ENCODE peak calls at places on chromosomes 7 and 10, in nine cellular contexts. One of them, this sample, is unnamed.

GRCh38 chr10:125689955-125690569 is 7.1 kb upstream of the TEX36 start:
- DNase-seq in astrocyte of the spinal cord: no peak
- DNase-seq in fibroblast of pulmonary artery: no peak
- DNase-seq in cardiac muscle cell: no peak
- DNase-seq in lung: no peak
- DNase-seq in fibroblast of lung: no peak
- DNase-seq in BE2C: no peak
- DNase-seq in epithelial cell of esophagus: no peak
- DNase-seq in A549: no peak
- DNase-seq in this sample: no peak

GRCh38 chr10:126935263-126935946 is 30.2 kb downstream of the DOCK1 start:
- DNase-seq in fibroblast of pulmonary artery: peak
- DNase-seq in fibroblast of lung: no peak
- DNase-seq in epithelial cell of esophagus: peak
- DNase-seq in lung: no peak
- DNase-seq in astrocyte of the spinal cord: peak
- DNase-seq in cardiac muscle cell: peak
- DNase-seq in A549: no peak
- DNase-seq in BE2C: peak
- DNase-seq in this sample: no peak

GRCh38 chr10:124301736-124302135 is 117.0 kb downstream of the OAT start:
- DNase-seq in epithelial cell of esophagus: peak
- DNase-seq in astrocyte of the spinal cord: peak
- DNase-seq in BE2C: no peak
- DNase-seq in fibroblast of pulmonary artery: no peak
- DNase-seq in A549: no peak
- DNase-seq in lung: no peak
- DNase-seq in fibroblast of lung: no peak
- DNase-seq in cardiac muscle cell: no peak
- DNase-seq in this sample: no peak

GRCh38 chr10:19961076-19961811 is 145.0 kb downstream of the PLXDC2 start:
- DNase-seq in cardiac muscle cell: no peak
- DNase-seq in epithelial cell of esophagus: no peak
- DNase-seq in fibroblast of pulmonary artery: no peak
- DNase-seq in A549: no peak
- DNase-seq in lung: no peak
- DNase-seq in BE2C: no peak
- DNase-seq in fibroblast of lung: no peak
- DNase-seq in astrocyte of the spinal cord: no peak
- DNase-seq in this sample: no peak

GRCh38 chr7:139075871-139076686 is 33.4 kb downstream of the ZC3HAV1 start:
- DNase-seq in epithelial cell of esophagus: no peak
- DNase-seq in BE2C: no peak
- DNase-seq in astrocyte of the spinal cord: no peak
- DNase-seq in A549: no peak
- DNase-seq in cardiac muscle cell: no peak
- DNase-seq in fibroblast of pulmonary artery: no peak
- DNase-seq in fibroblast of lung: no peak
- DNase-seq in lung: no peak
- DNase-seq in this sample: no peak

GRCh38 chr7:107564553-107565298 is 955 bp downstream of the DUS4L start:
- DNase-seq in fibroblast of pulmonary artery: peak
- DNase-seq in A549: peak
- DNase-seq in astrocyte of the spinal cord: peak
- DNase-seq in lung: no peak
- DNase-seq in BE2C: no peak
- DNase-seq in fibroblast of lung: peak
- DNase-seq in epithelial cell of esophagus: peak
- DNase-seq in cardiac muscle cell: peak
- DNase-seq in this sample: no peak

GRCh38 chr7:94264756-94265155 is 129.9 kb upstream of the COL1A2 start:
- DNase-seq in astrocyte of the spinal cord: no peak
- DNase-seq in BE2C: no peak
- DNase-seq in epithelial cell of esophagus: no peak
- DNase-seq in cardiac muscle cell: no peak
- DNase-seq in fibroblast of lung: no peak
- DNase-seq in lung: no peak
- DNase-seq in fibroblast of pulmonary artery: no peak
- DNase-seq in A549: no peak
- DNase-seq in this sample: no peak

GRCh38 chr10:31832261-31832660 is 96.4 kb downstream of the ARHGAP12 start:
- DNase-seq in cardiac muscle cell: no peak
- DNase-seq in A549: no peak
- DNase-seq in BE2C: no peak
- DNase-seq in lung: no peak
- DNase-seq in astrocyte of the spinal cord: no peak
- DNase-seq in fibroblast of pulmonary artery: no peak
- DNase-seq in epithelial cell of esophagus: no peak
- DNase-seq in fibroblast of lung: no peak
- DNase-seq in this sample: no peak

GRCh38 chr7:153902857-153903256 is 149.3 kb upstream of the DPP6 start:
- DNase-seq in cardiac muscle cell: no peak
- DNase-seq in astrocyte of the spinal cord: no peak
- DNase-seq in fibroblast of pulmonary artery: no peak
- DNase-seq in lung: no peak
- DNase-seq in fibroblast of lung: no peak
- DNase-seq in A549: no peak
- DNase-seq in epithelial cell of esophagus: no peak
- DNase-seq in BE2C: no peak
- DNase-seq in this sample: no peak

GRCh38 chr10:69644658-69645295 is 14.7 kb downstream of the FAM241B start:
- DNase-seq in cardiac muscle cell: peak
- DNase-seq in lung: peak
- DNase-seq in fibroblast of pulmonary artery: peak
- DNase-seq in A549: peak
- DNase-seq in fibroblast of lung: peak
- DNase-seq in epithelial cell of esophagus: peak
- DNase-seq in astrocyte of the spinal cord: peak
- DNase-seq in BE2C: peak
- DNase-seq in this sample: peak

GRCh38 chr7:157391036-157391710 is 54.4 kb downstream of the DNAJB6 start:
- DNase-seq in epithelial cell of esophagus: no peak
- DNase-seq in cardiac muscle cell: no peak
- DNase-seq in astrocyte of the spinal cord: no peak
- DNase-seq in BE2C: no peak
- DNase-seq in lung: no peak
- DNase-seq in fibroblast of pulmonary artery: no peak
- DNase-seq in A549: no peak
- DNase-seq in fibroblast of lung: no peak
- DNase-seq in this sample: no peak

GRCh38 chr10:57993302-57993701 is 274.4 kb downstream of the IPMK start:
- DNase-seq in astrocyte of the spinal cord: no peak
- DNase-seq in fibroblast of pulmonary artery: no peak
- DNase-seq in fibroblast of lung: no peak
- DNase-seq in epithelial cell of esophagus: no peak
- DNase-seq in cardiac muscle cell: no peak
- DNase-seq in lung: no peak
- DNase-seq in BE2C: no peak
- DNase-seq in A549: peak
- DNase-seq in this sample: no peak

GRCh38 chr10:89481662-89482061 is 53.7 kb downstream of the SLC16A12 start:
- DNase-seq in fibroblast of lung: peak
- DNase-seq in cardiac muscle cell: peak
- DNase-seq in BE2C: no peak
- DNase-seq in fibroblast of pulmonary artery: peak
- DNase-seq in astrocyte of the spinal cord: peak
- DNase-seq in lung: no peak
- DNase-seq in A549: peak
- DNase-seq in epithelial cell of esophagus: peak
- DNase-seq in this sample: no peak

GRCh38 chr7:101362334-101363195 is at the start of gene COL26A1:
- DNase-seq in epithelial cell of esophagus: no peak
- DNase-seq in lung: no peak
- DNase-seq in fibroblast of pulmonary artery: peak
- DNase-seq in A549: peak
- DNase-seq in fibroblast of lung: peak
- DNase-seq in BE2C: peak
- DNase-seq in cardiac muscle cell: peak
- DNase-seq in astrocyte of the spinal cord: no peak
- DNase-seq in this sample: no peak
- H3K4me3 ChIP-seq in epithelial cell of esophagus: peak
- H3K4me3 ChIP-seq in lung: no peak
- H3K4me3 ChIP-seq in fibroblast of pulmonary artery: peak
- H3K4me3 ChIP-seq in A549: peak
- H3K4me3 ChIP-seq in fibroblast of lung: peak
- H3K4me3 ChIP-seq in BE2C: peak
- H3K4me3 ChIP-seq in cardiac muscle cell: peak
- H3K4me3 ChIP-seq in astrocyte of the spinal cord: peak
- H3K4me3 ChIP-seq in this sample: peak

DNA sequence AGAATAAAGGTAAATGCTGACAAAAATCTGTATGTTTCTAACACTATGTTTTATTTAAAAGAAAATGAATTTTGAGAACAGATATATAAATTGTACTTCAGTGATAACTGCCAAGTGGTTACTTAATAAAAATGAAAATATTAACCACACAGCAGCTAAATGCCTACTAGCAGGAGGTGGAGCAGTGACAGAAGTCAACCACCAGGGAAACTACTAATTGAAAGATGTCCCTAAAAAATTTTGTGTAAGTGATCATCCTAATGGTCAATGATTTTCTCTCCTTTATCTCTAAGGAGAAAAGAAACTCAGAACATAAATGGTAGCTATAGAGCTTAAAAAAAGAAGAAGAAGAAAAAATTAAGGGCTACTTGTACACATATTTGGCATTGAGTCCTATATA is 22.9 kb downstream of the WNT16 start:
- DNase-seq in BE2C: no peak
- DNase-seq in cardiac muscle cell: no peak
- DNase-seq in fibroblast of pulmonary artery: no peak
- DNase-seq in lung: no peak
- DNase-seq in A549: no peak
- DNase-seq in epithelial cell of esophagus: no peak
- DNase-seq in fibroblast of lung: no peak
- DNase-seq in astrocyte of the spinal cord: no peak
- DNase-seq in this sample: no peak
- TF ChIP-seq CTCF in BE2C: peak
- TF ChIP-seq CTCF in cardiac muscle cell: peak
- TF ChIP-seq CTCF in fibroblast of pulmonary artery: peak
- TF ChIP-seq CTCF in lung: no peak
- TF ChIP-seq CTCF in A549: no peak
- TF ChIP-seq CTCF in epithelial cell of esophagus: no peak
- TF ChIP-seq CTCF in fibroblast of lung: peak
- TF ChIP-seq CTCF in astrocyte of the spinal cord: no peak
- TF ChIP-seq CTCF in this sample: no peak

GRCh38 chr10:13717571-13717935 is 130.8 kb downstream of the PRPF18 start:
- DNase-seq in cardiac muscle cell: no peak
- DNase-seq in epithelial cell of esophagus: peak
- DNase-seq in fibroblast of pulmonary artery: no peak
- DNase-seq in astrocyte of the spinal cord: no peak
- DNase-seq in A549: no peak
- DNase-seq in lung: no peak
- DNase-seq in BE2C: no peak
- DNase-seq in fibroblast of lung: no peak
- DNase-seq in this sample: no peak
- H3K4me3 ChIP-seq in cardiac muscle cell: no peak
- H3K4me3 ChIP-seq in epithelial cell of esophagus: peak
- H3K4me3 ChIP-seq in fibroblast of pulmonary artery: no peak
- H3K4me3 ChIP-seq in astrocyte of the spinal cord: no peak
- H3K4me3 ChIP-seq in A549: no peak
- H3K4me3 ChIP-seq in lung: no peak
- H3K4me3 ChIP-seq in BE2C: no peak
- H3K4me3 ChIP-seq in fibroblast of lung: no peak
- H3K4me3 ChIP-seq in this sample: peak

DNA sequence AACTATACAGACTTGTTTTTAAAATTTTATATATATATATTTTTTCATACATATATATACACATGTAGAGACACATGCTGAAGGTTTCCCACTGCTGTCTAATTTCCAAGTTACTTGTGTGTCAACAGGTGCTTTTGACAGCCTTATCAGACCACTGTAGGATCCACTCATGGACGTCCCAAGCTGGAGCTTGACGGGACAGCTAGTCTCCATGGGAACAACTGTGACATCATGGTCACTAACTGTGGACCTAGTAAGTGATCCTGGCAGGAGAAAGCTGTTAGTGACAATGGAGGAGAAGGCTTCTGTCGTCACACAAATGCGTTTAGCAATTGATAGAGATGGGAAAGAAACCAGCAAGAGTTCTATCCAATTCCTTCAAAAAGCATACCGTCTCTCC is 60.2 kb upstream of the DDC start:
- DNase-seq in BE2C: no peak
- DNase-seq in fibroblast of lung: no peak
- DNase-seq in epithelial cell of esophagus: no peak
- DNase-seq in cardiac muscle cell: no peak
- DNase-seq in astrocyte of the spinal cord: no peak
- DNase-seq in fibroblast of pulmonary artery: no peak
- DNase-seq in A549: no peak
- DNase-seq in lung: no peak
- DNase-seq in this sample: no peak
- TF ChIP-seq CTCF in BE2C: no peak
- TF ChIP-seq CTCF in fibroblast of lung: no peak
- TF ChIP-seq CTCF in epithelial cell of esophagus: no peak
- TF ChIP-seq CTCF in cardiac muscle cell: no peak
- TF ChIP-seq CTCF in astrocyte of the spinal cord: no peak
- TF ChIP-seq CTCF in fibroblast of pulmonary artery: no peak
- TF ChIP-seq CTCF in A549: no peak
- TF ChIP-seq CTCF in lung: no peak
- TF ChIP-seq CTCF in this sample: no peak

GRCh38 chr10:35946556-35946955 is 304.5 kb upstream of the FZD8 start:
- DNase-seq in A549: no peak
- DNase-seq in lung: no peak
- DNase-seq in fibroblast of pulmonary artery: no peak
- DNase-seq in BE2C: no peak
- DNase-seq in fibroblast of lung: no peak
- DNase-seq in epithelial cell of esophagus: peak
- DNase-seq in astrocyte of the spinal cord: no peak
- DNase-seq in cardiac muscle cell: no peak
- DNase-seq in this sample: no peak
- H3K4me3 ChIP-seq in A549: no peak
- H3K4me3 ChIP-seq in lung: no peak
- H3K4me3 ChIP-seq in fibroblast of pulmonary artery: no peak
- H3K4me3 ChIP-seq in BE2C: no peak
- H3K4me3 ChIP-seq in fibroblast of lung: no peak
- H3K4me3 ChIP-seq in epithelial cell of esophagus: no peak
- H3K4me3 ChIP-seq in astrocyte of the spinal cord: no peak
- H3K4me3 ChIP-seq in cardiac muscle cell: no peak
- H3K4me3 ChIP-seq in this sample: no peak